ENCODE peak calls at places on chromosomes 7 and 10, in five cellular contexts. Y is stimulated activated CD4-positive, alpha-beta T cell treated with anti-CD3 and anti-CD28 coated beads, Interleukin-12 subunit alpha, Interleukin-12 subunit beta, amount 100 ng/mL, for 24 hours; T is iris pigment epithelial cell; G is kidney tubule cell; P is EL. N is an unnamed sample.

GRCh38 chr10:73094986-73095478 is 1.6 kb downstream of the P4HA1 start:
- DNase-seq in Y (no peak), T (no peak), G (peak), P (no peak), N (no peak)

GRCh38 chr10:18400911-18401260 is 250.5 kb downstream of the NSUN6 start:
- DNase-seq in Y (no peak), T (no peak), G (no peak), P (no peak), N (no peak)

GRCh38 chr7:11471255-11471654 is 360.7 kb downstream of the THSD7A start:
- DNase-seq in Y (no peak), T (no peak), G (no peak), P (no peak), N (no peak)

GRCh38 chr7:157660971-157661610 is 324.3 kb downstream of the DNAJB6 start:
- DNase-seq in Y (no peak), T (no peak), G (no peak), P (no peak), N (no peak)

GRCh38 chr10:8146650-8147049 is 92.2 kb downstream of the GATA3 start:
- DNase-seq in Y (no peak), T (peak), G (peak), P (peak), N (no peak)

GRCh38 chr10:52653510-52653909 is 119.1 kb downstream of the MBL2 start:
- DNase-seq in Y (no peak), T (peak), G (no peak), P (no peak), N (no peak)

GRCh38 chr7:28178537-28178936 is 2.1 kb downstream of the JAZF1 start:
- DNase-seq in Y (no peak), T (no peak), G (no peak), P (no peak), N (no peak)

GRCh38 chr7:149448961-149449360 is 11.9 kb downstream of the ZNF777 start:
- DNase-seq in Y (no peak), T (no peak), G (no peak), P (no peak), N (no peak)

GRCh38 chr7:123929620-123930019 is 4.6 kb downstream of the SPAM1 start:
- DNase-seq in Y (no peak), T (no peak), G (no peak), P (no peak), N (no peak)

GRCh38 chr7:91518058-91518457 is 253.8 kb downstream of the FZD1 start:
- DNase-seq in Y (no peak), T (no peak), G (no peak), P (no peak), N (no peak)

GRCh38 chr10:12484945-12485805 is 135.8 kb downstream of the CAMK1D start:
- DNase-seq in Y (peak), T (no peak), G (peak), P (peak), N (no peak)

GRCh38 chr7:56033671-56034432 is 17.4 kb downstream of the PSPH start:
- DNase-seq in Y (peak), T (peak), G (peak), P (peak), N (peak)

GRCh38 chr7:28272461-28272877 is 91.9 kb upstream of the JAZF1 start:
- DNase-seq in Y (peak), T (peak), G (peak), P (peak), N (peak)

GRCh38 chr10:132446661-132447445 is 49.9 kb downstream of the PWWP2B start:
- DNase-seq in Y (peak), T (peak), G (peak), P (peak), N (peak)

GRCh38 chr7:98733036-98733435 is 116.0 kb downstream of the NPTX2 start:
- DNase-seq in Y (peak), T (peak), G (peak), P (peak), N (no peak)

GRCh38 chr10:35716776-35717175 is 74.7 kb upstream of the FZD8 start:
- DNase-seq in Y (no peak), T (no peak), G (peak), P (no peak), N (peak)

GRCh38 chr10:51932530-51932929 is 233.1 kb upstream of the CSTF2T start:
- DNase-seq in Y (no peak), T (no peak), G (no peak), P (no peak), N (no peak)

GRCh38 chr10:89369142-89370105 is 8.4 kb upstream of the IFIT1B start:
- DNase-seq in Y (no peak), T (peak), G (peak), P (peak), N (peak)

GRCh38 chr10:114073787-114074186 is 30.1 kb downstream of the ADRB1 start:
- DNase-seq in Y (no peak), T (no peak), G (no peak), P (no peak), N (no peak)

GRCh38 chr10:29160110-29160669 is 128.7 kb upstream of the LYZL1 start:
- DNase-seq in Y (no peak), T (peak), G (peak), P (peak), N (peak)

GRCh38 chr7:21543528-21544302 is 876 bp downstream of the DNAH11 start:
- DNase-seq in Y (peak), T (peak), G (no peak), P (peak), N (no peak)

GRCh38 chr7:106563466-106564150 is 97.3 kb downstream of the CCDC71L start:
- DNase-seq in Y (no peak), T (peak), G (no peak), P (peak), N (no peak)

GRCh38 chr10:51718804-51719291 is 19.5 kb upstream of the CSTF2T start:
- DNase-seq in Y (no peak), T (peak), G (peak), P (peak), N (peak)

GRCh38 chr7:24201221-24201620 is 82.8 kb upstream of the NPY start:
- DNase-seq in Y (no peak), T (no peak), G (no peak), P (no peak), N (no peak)

GRCh38 chr10:104276192-104276591 is 7.2 kb downstream of the GSTO2 start:
- DNase-seq in Y (no peak), T (no peak), G (no peak), P (no peak), N (no peak)

GRCh38 chr7:141072548-141073172 is 1.2 kb upstream of the TMEM178B start:
- DNase-seq in Y (peak), T (peak), G (peak), P (peak), N (peak)

GRCh38 chr10:117165557-117166419 is 27.7 kb upstream of the VAX1 start:
- DNase-seq in Y (no peak), T (peak), G (peak), P (peak), N (no peak)

GRCh38 chr10:57992321-57993077 is 275.2 kb downstream of the IPMK start:
- DNase-seq in Y (no peak), T (peak), G (peak), P (peak), N (peak)

GRCh38 chr7:133854739-133855138 is 272.4 kb upstream of the LRGUK start:
- DNase-seq in Y (no peak), T (peak), G (peak), P (peak), N (peak)

GRCh38 chr7:73707045-73707631 is 12.3 kb downstream of the STX1A start:
- DNase-seq in Y (no peak), T (no peak), G (peak), P (no peak), N (no peak)

GRCh38 chr10:113610636-113611601 is 52.9 kb downstream of the NRAP start:
- DNase-seq in Y (no peak), T (no peak), G (no peak), P (no peak), N (no peak)

GRCh38 chr7:150910996-150911422 is 58.7 kb downstream of the AOC1 start:
- DNase-seq in Y (no peak), T (no peak), G (no peak), P (no peak), N (no peak)

GRCh38 chr7:135744938-135745701 is 3.5 kb downstream of the FAM180A start:
- DNase-seq in Y (no peak), T (peak), G (peak), P (peak), N (no peak)

GRCh38 chr7:120274899-120275298 is 1.9 kb downstream of the KCND2 start:
- DNase-seq in Y (no peak), T (no peak), G (no peak), P (no peak), N (no peak)

GRCh38 chr7:115910541-115911164 is 119.9 kb downstream of the TFEC start:
- DNase-seq in Y (no peak), T (peak), G (peak), P (peak), N (peak)

N was measured in kidney glomerular epithelial cell.